ENCODE peak calls at places on chromosomes 3 and 15, in four cellular contexts. L is activated CD8-positive, alpha-beta memory T cell treated with anti-CD3 and anti-CD28 coated beads, Interleukin-2, amount 50 U/mL, for 48 hours; B is AG10803; D is naive B cell. G is an unnamed sample.

GRCh38 chr3:167728176-167728575 is 6.5 kb downstream of the PDCD10 start:
- DNase-seq in L (no peak), B (peak; percentile 79), D (no peak), G (peak; percentile 58)

GRCh38 chr15:83380026-83380425 is 67.1 kb upstream of the SH3GL3 start:
- DNase-seq in L (no peak), B (peak; percentile 36), D (no peak), G (no peak)

GRCh38 chr3:138399766-138400165 is 34.6 kb upstream of the ESYT3 start:
- DNase-seq in L (no peak), B (no peak), D (no peak), G (no peak)

GRCh38 chr3:194138098-194138474 is 2.1 kb downstream of the HES1 start:
- DNase-seq in L (no peak), B (no peak), D (no peak), G (no peak)

GRCh38 chr3:160684368-160684740 is 7.4 kb downstream of the ARL14 start:
- DNase-seq in L (no peak), B (no peak), D (no peak), G (no peak)

GRCh38 chr3:54578417-54578816 is 349.4 kb downstream of the LRTM1 start:
- DNase-seq in L (no peak), B (peak; percentile 48), D (no peak), G (no peak)

GRCh38 chr3:33355611-33356010 is 78.4 kb downstream of the FBXL2 start:
- DNase-seq in L (no peak), B (peak; percentile 48), D (no peak), G (no peak)

GRCh38 chr3:129658156-129658843 is 51.8 kb upstream of the PLXND1 start:
- DNase-seq in L (no peak), B (no peak), D (no peak), G (no peak)

GRCh38 chr3:9704343-9705322 is 1.0 kb downstream of the CPNE9 start:
- DNase-seq in L (no peak), B (no peak), D (no peak), G (peak; percentile 44)

GRCh38 chr3:151203053-151203420 is at the start of gene GPR171:
- DNase-seq in L (peak; percentile 70), B (no peak), D (no peak), G (no peak)

GRCh38 chr3:31880020-31880419 is 101.0 kb downstream of the OSBPL10 start:
- DNase-seq in L (no peak), B (peak; percentile 27), D (peak; percentile 14), G (no peak)

GRCh38 chr15:82613764-82614163 is 33.4 kb downstream of the CPEB1 start:
- DNase-seq in L (no peak), B (no peak), D (no peak), G (no peak)

GRCh38 chr3:126546549-126547239 is 12.0 kb downstream of the C3orf22 start:
- DNase-seq in L (peak; percentile 22), B (no peak), D (no peak), G (no peak)

GRCh38 chr3:53941174-53941573 is 49.5 kb upstream of the SELENOK start:
- DNase-seq in L (no peak), B (peak; percentile 38), D (no peak), G (peak; percentile 5)

GRCh38 chr3:6438031-6438430 is 422.9 kb upstream of the GRM7 start:
- DNase-seq in L (no peak), B (no peak), D (no peak), G (no peak)

GRCh38 chr3:185631508-185632206 is 45.6 kb downstream of the SENP2 start:
- DNase-seq in L (no peak), B (no peak), D (no peak), G (peak; percentile 39)

GRCh38 chr3:29764603-29765254 is 483.9 kb downstream of the RBMS3 start:
- DNase-seq in L (no peak), B (peak; percentile 87), D (no peak), G (peak; percentile 49)

GRCh38 chr15:69807752-69808151 is 290.0 kb downstream of the TLE3 start:
- DNase-seq in L (no peak), B (peak; percentile 27), D (no peak), G (peak; percentile 77)

GRCh38 chr3:56916697-56917336 is 115.1 kb upstream of the ARHGEF3 start:
- DNase-seq in L (no peak), B (no peak), D (no peak), G (no peak)

GRCh38 chr3:169227911-169228310 is 435.6 kb downstream of the MECOM start:
- DNase-seq in L (no peak), B (peak; percentile 95), D (no peak), G (no peak)

GRCh38 chr3:160981217-160981938 is 123.8 kb downstream of the B3GALNT1 start:
- DNase-seq in L (no peak), B (peak; percentile 3), D (peak; percentile 5), G (peak; percentile 73)

GRCh38 chr15:29050870-29051269 is 165.1 kb downstream of the APBA2 start:
- DNase-seq in L (no peak), B (peak; percentile 34), D (no peak), G (peak; percentile 61)

GRCh38 chr3:8632402-8633237 is 12.0 kb downstream of the SSUH2 start:
- DNase-seq in L (no peak), B (peak; percentile 2), D (no peak), G (no peak)

GRCh38 chr3:46702246-46703012 is 1.2 kb downstream of the TMIE start:
- DNase-seq in L (no peak), B (no peak), D (no peak), G (no peak)

GRCh38 chr15:67941643-67942315 is 101.9 kb upstream of the RNU6-1 start:
- DNase-seq in L (no peak), B (no peak), D (no peak), G (no peak)

GRCh38 chr15:82833283-82833682 is 23.9 kb downstream of the WHAMM start:
- DNase-seq in L (no peak), B (no peak), D (no peak), G (no peak)

GRCh38 chr15:70486451-70487379 is 276.6 kb downstream of the UACA start:
- DNase-seq in L (peak; percentile 89), B (peak; percentile 92), D (no peak), G (peak; percentile 69)

GRCh38 chr3:190097025-190097424 is 23.7 kb downstream of the P3H2 start:
- DNase-seq in L (no peak), B (no peak), D (no peak), G (no peak)

GRCh38 chr3:63462732-63463131 is 184.6 kb downstream of the SYNPR start:
- DNase-seq in L (no peak), B (no peak), D (no peak), G (no peak)

GRCh38 chr3:120681018-120681417 is 1.0 kb downstream of the HGD start:
- DNase-seq in L (no peak), B (no peak), D (no peak), G (no peak)

GRCh38 chr3:88180398-88180999 is 30.7 kb downstream of the C3orf38 start:
- DNase-seq in L (no peak), B (peak; percentile 54), D (peak; percentile 15), G (peak; percentile 59)

GRCh38 chr3:98454929-98455328 is 8.1 kb upstream of the OR5K1 start:
- DNase-seq in L (no peak), B (no peak), D (no peak), G (no peak)

GRCh38 chr3:155741598-155741997 is 3.3 kb downstream of the PLCH1 start:
- DNase-seq in L (no peak), B (no peak), D (no peak), G (no peak)

GRCh38 chr3:188839187-188839695 is 332.5 kb upstream of the TPRG1 start:
- DNase-seq in L (no peak), B (no peak), D (no peak), G (peak; percentile 69)

GRCh38 chr15:70347766-70348558 is 250.2 kb upstream of the TLE3 start:
- DNase-seq in L (no peak), B (no peak), D (no peak), G (no peak)

GRCh38 chr15:41585140-41586047 is 26.4 kb downstream of the TYRO3 start:
- DNase-seq in L (peak; percentile 70), B (peak; percentile 56), D (peak; percentile 15), G (peak; percentile 74)

GRCh38 chr3:43001094-43001553 is 22.0 kb downstream of the GASK1A start:
- DNase-seq in L (no peak), B (peak; percentile 96), D (no peak), G (peak; percentile 39)

GRCh38 chr15:75648156-75649000 is 666 bp downstream of the SNX33 start:
- DNase-seq in L (no peak), B (peak; percentile 44), D (no peak), G (peak; percentile 74)

GRCh38 chr15:74799843-74800558 is 12.6 kb upstream of the LMAN1L start:
- DNase-seq in L (peak; percentile 95), B (peak; percentile 47), D (peak; percentile 91), G (peak; percentile 66)

GRCh38 chr15:92930061-92930460 is 29.9 kb downstream of the CHD2 start:
- DNase-seq in L (no peak), B (peak; percentile 63), D (no peak), G (peak; percentile 43)